ENCODE peak calls at places on chromosomes 3 and 15, in nine cellular contexts. M, V, U, B, Z, O, E, D and K are unnamed samples.

GRCh38 chr3:23583980-23584736 is 221.6 kb upstream of the UBE2E1 start:
- DNase-seq in B (no peak), D (no peak), V (peak), Z (no peak), E (no peak), O (no peak), M (no peak), U (no peak), K (no peak)

GRCh38 chr15:60933914-60934885 is 294.9 kb downstream of the RORA start:
- DNase-seq in V (no peak), E (no peak), B (no peak), D (no peak), O (no peak), M (no peak), U (no peak), Z (no peak), K (no peak)

GRCh38 chr15:100763764-100764750 is 115.6 kb upstream of the ALDH1A3 start:
- DNase-seq in E (no peak), V (peak), M (no peak), U (no peak), B (no peak), O (no peak), Z (no peak), D (no peak), K (peak)

GRCh38 chr3:66017084-66017990 is 21.4 kb downstream of the MAGI1 start:
- DNase-seq in D (no peak), O (peak), B (peak), U (no peak), V (no peak), M (no peak), Z (no peak), E (no peak), K (no peak)

GRCh38 chr3:194488007-194488742 is 1.4 kb upstream of the ATP13A3 start:
- DNase-seq in U (no peak), E (no peak), O (no peak), V (peak), D (no peak), B (no peak), Z (no peak), M (no peak), K (no peak)

GRCh38 chr3:72258786-72259185 is 473.8 kb upstream of the PROK2 start:
- DNase-seq in M (no peak), V (no peak), U (no peak), Z (no peak), E (no peak), B (no peak), O (no peak), D (no peak), K (no peak)

GRCh38 chr3:79018671-79019136 is 749.1 kb downstream of the ROBO1 start:
- DNase-seq in Z (peak), B (peak), D (peak), M (peak), U (no peak), E (peak), O (peak), V (no peak), K (peak)

GRCh38 chr15:25673972-25674371 is 189.2 kb downstream of the ATP10A start:
- DNase-seq in U (no peak), B (no peak), E (no peak), Z (no peak), M (no peak), V (no peak), D (no peak), O (no peak), K (no peak)

GRCh38 chr3:82080261-82080660 is 318.8 kb upstream of the GBE1 start:
- DNase-seq in Z (no peak), M (no peak), D (no peak), O (no peak), V (no peak), B (no peak), U (no peak), E (no peak), K (no peak)

GRCh38 chr3:100891033-100891432 is 102.2 kb downstream of the ABI3BP start:
- DNase-seq in O (peak), E (no peak), B (no peak), D (no peak), Z (no peak), V (no peak), U (no peak), M (no peak), K (no peak)

GRCh38 chr3:100893108-100893507 is 100.1 kb downstream of the ABI3BP start:
- DNase-seq in E (no peak), M (peak), B (no peak), V (no peak), O (no peak), U (no peak), Z (no peak), D (no peak), K (no peak)

GRCh38 chr3:100891827-100892226 is 101.4 kb downstream of the ABI3BP start:
- DNase-seq in B (no peak), E (no peak), Z (no peak), V (no peak), M (no peak), U (no peak), D (no peak), O (peak), K (no peak)

GRCh38 chr3:100896994-100897393 is 96.2 kb downstream of the ABI3BP start:
- DNase-seq in Z (no peak), E (no peak), O (no peak), M (no peak), B (no peak), V (no peak), U (no peak), D (no peak), K (no peak)

DNA sequence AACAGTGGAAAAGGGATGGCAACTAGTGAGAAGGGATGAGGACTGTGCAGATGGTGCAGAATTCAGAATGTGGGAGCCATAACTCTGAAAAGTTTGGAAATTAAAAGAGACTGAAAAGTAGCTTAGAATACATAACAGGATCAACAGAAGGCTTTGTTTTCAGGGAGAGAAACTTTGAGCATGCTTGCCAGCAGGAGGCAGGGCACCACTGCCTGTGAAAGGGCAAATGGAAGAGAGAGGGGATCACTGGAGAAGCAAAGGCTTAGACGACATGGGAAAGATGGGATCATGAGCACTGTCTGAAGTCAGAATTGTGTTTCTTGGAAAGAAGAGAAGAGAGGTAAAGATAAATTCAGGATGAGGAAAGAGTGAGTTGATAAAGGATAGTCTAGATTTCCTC is 99.6 kb downstream of the ABI3BP start:
- DNase-seq in O (peak), M (peak), U (no peak), Z (peak), E (no peak), D (peak), V (no peak), B (no peak), K (no peak)
- TF ChIP-seq EP300 in O (no peak), M (no peak), U (no peak), Z (no peak), E (no peak), D (no peak), V (no peak), B (no peak), K (no peak)

DNA sequence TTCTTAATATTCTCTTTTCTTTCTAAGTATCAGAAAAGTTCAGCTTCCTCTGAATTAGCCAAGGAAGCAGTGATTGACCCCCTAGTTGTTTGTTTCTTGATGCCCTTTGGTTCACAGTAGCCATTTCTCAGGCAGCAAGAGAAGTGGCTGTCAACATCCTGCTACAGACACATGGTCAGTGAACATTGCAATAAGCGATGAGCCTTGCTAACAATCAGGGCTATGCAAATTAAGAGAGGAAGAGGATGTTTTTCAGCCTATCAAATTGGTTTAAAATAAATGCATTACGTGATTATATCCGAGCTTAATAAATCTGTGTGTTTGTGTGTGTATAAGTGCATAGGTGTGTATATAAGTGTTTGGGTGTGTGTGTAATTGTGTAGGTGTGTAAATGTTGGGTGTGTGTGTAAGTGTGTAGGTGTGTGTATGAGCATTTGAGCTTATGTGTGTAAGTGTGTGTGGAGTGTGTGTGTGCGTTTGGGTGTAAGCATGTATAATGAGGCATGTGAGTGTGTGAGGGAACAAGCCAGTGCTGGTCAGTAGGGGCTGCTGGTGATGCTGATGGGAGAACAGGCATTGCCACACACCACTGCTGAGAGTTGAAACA is 78.1 kb upstream of the XCR1 start:
- DNase-seq in D (no peak), B (no peak), E (no peak), V (no peak), M (no peak), O (no peak), Z (no peak), U (no peak), K (no peak)
- TF ChIP-seq EP300 in D (no peak), B (no peak), E (no peak), V (no peak), M (no peak), O (no peak), Z (no peak), U (no peak), K (no peak)

DNA sequence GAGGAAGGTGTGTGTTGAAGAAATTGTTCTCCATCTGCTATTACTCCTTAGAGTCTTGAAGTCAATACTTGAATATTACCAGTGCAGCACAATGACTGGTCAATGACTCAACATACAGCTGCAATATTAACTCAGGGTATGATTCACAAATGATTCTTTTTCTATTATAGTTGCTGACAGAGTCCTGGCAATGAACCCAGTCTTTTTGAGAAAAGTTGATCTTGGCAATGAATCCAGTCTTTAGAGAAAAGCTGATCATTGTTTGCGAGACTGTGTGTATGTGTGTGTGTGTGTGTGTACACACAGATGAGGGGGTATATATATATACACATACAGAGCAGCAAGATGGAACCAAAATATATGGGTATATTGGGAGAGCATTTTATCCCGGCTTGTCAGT is 315.1 kb downstream of the ZNF385D start:
- DNase-seq in Z (no peak), M (no peak), B (no peak), V (no peak), U (no peak), D (no peak), O (peak), E (no peak), K (no peak)
- TF ChIP-seq EP300 in Z (no peak), M (no peak), B (no peak), V (no peak), U (no peak), D (no peak), O (no peak), E (no peak), K (no peak)

DNA sequence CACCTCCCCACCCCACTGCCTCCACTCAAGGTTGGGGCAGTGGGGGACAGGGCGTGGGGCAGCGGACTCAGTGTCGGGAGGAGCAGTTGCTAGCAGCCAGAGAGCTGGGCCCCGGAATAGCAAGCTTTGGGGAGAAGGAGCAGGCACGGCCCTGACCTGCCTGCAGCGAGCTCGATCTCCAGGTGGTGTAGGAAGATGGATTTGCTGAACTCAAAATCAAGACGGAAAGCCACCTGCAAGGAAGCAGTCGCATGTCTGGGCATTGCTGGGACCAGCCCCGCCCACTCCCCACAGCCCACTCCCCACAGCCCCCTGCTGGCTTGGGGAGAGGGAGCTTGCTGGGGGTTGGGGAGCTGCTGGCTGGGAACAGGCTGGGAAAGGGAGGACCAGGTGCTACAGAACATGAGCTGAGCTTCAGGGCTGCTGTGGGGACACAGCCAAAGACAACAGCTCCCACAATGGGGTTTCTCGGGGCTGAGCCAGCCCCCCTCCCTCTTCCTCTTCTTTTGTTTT is 38.0 kb downstream of the FEM1B start:
- DNase-seq in O (no peak), Z (no peak), M (no peak), D (peak), V (no peak), B (no peak), U (no peak), E (no peak), K (peak)
- TF ChIP-seq EP300 in O (no peak), Z (no peak), M (no peak), D (no peak), V (no peak), B (no peak), U (no peak), E (no peak), K (no peak)

DNA sequence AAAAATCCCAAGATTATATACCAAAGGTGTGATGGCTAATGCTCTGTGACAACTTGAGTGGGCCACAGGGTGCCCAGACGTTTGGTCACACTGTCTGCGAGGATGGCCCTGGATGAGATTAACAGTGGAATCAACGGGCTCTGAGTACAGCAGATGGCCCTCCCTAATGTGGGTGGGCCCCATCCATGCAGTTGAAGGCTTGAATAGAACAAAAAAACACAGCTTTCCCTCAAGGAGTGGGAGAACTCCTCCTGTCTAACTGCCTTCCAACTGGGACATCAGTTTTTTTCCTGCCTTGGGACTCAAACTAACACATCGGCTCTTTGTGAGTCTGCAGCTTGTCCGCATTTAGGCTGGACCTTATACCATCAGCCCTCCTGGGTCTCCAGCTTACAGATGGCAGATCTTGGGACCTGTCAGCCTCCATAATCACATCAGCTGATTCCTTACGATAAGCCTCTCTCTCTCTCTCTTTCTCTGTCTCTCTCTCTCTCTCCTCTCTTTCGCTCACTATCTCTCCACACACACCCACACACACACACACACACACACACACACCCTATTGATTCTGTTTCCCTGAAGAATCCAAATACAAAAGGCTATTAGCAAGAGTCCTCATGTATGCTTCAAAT is 20.8 kb downstream of the FAM174B start:
- DNase-seq in O (no peak), M (no peak), V (no peak), E (no peak), U (no peak), B (no peak), Z (no peak), D (peak), K (peak)
- TF ChIP-seq EP300 in O (no peak), M (no peak), V (no peak), E (no peak), U (no peak), B (no peak), Z (no peak), D (no peak), K (no peak)

GRCh38 chr3:128931046-128931445 is 51.6 kb downstream of the ACAD9 start:
- DNase-seq in Z (no peak), B (no peak), D (no peak), E (no peak), V (no peak), U (no peak), M (no peak), O (no peak), K (no peak)

GRCh38 chr3:128935922-128936321 is 56.5 kb downstream of the ACAD9 start:
- DNase-seq in B (no peak), U (no peak), O (no peak), E (no peak), V (no peak), D (peak), Z (no peak), M (no peak), K (no peak)

GRCh38 chr3:128933922-128934253 is 54.5 kb downstream of the ACAD9 start:
- DNase-seq in E (no peak), D (peak), V (peak), U (no peak), O (no peak), M (no peak), Z (no peak), B (no peak), K (peak)

GRCh38 chr3:128933213-128933921 is 53.9 kb downstream of the ACAD9 start:
- DNase-seq in Z (no peak), M (no peak), B (no peak), E (no peak), D (no peak), O (no peak), V (peak), U (no peak), K (no peak)

DNA sequence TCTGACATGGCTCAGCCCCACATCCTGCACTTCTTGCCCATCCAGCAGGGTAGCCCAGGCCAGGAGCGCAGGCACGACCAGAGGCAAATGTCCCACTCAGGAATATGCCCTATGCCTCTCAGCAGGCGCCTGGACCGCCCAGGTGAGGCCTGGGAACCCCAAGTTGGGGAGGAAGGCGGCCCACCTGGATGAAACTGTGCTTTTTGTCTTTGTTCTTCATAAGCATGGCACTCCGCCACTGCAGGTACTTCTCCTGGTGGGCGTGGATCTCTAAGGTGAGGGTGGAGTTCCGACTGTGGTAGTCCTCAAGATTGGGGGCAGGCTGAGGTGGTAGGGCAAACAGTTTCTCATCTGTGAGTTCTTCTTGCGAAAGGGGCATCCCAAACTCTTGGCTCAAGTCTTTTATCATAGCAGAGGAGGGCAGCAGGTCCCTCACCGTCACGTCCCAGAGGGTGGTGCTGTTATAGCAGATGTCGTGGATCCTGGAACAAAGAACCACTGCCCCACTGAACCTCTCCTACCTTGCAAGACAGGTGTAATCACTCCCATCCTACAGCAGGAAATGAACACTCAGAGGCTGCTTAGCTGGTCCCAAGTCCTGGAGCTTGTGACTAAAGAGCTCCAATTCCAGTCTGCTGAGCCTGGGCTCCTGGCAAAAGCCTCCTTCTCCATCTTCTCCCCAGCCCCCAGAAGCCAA is 53.2 kb downstream of the ACAD9 start:
- DNase-seq in E (no peak), Z (no peak), B (peak), U (no peak), V (peak), D (peak), O (no peak), M (no peak), K (peak)
- TF ChIP-seq EP300 in E (no peak), Z (no peak), B (no peak), U (no peak), V (no peak), D (no peak), O (no peak), M (no peak), K (no peak)